ENCODE peak calls at places on chromosomes 7 and 10, in five cellular contexts. One of them, this sample, is unnamed.

GRCh38 chr10:2508971-2509605 is 558.3 kb upstream of the PFKP start:
- DNase-seq in cardiac fibroblast: no peak
- DNase-seq in omental fat pad: no peak
- DNase-seq in stomach: no peak
- DNase-seq in lung: no peak
- DNase-seq in this sample: no peak

GRCh38 chr7:108455524-108455832 is 758 bp downstream of the NRCAM start:
- DNase-seq in lung: no peak
- DNase-seq in cardiac fibroblast: no peak
- DNase-seq in omental fat pad: no peak
- DNase-seq in stomach: no peak
- DNase-seq in this sample: no peak

GRCh38 chr10:64733980-64734379 is 1212.8 kb downstream of the REEP3 start:
- DNase-seq in stomach: peak
- DNase-seq in omental fat pad: no peak
- DNase-seq in lung: no peak
- DNase-seq in cardiac fibroblast: peak
- DNase-seq in this sample: no peak

GRCh38 chr7:106552645-106553445 is 108.1 kb downstream of the CCDC71L start:
- DNase-seq in stomach: no peak
- DNase-seq in cardiac fibroblast: no peak
- DNase-seq in lung: no peak
- DNase-seq in omental fat pad: no peak
- DNase-seq in this sample: no peak

GRCh38 chr7:107708956-107709355 is 35.0 kb upstream of the CBLL1 start:
- DNase-seq in omental fat pad: no peak
- DNase-seq in cardiac fibroblast: no peak
- DNase-seq in stomach: no peak
- DNase-seq in lung: no peak
- DNase-seq in this sample: no peak

GRCh38 chr7:150876817-150877526 is 24.7 kb downstream of the AOC1 start:
- DNase-seq in omental fat pad: no peak
- DNase-seq in stomach: peak
- DNase-seq in cardiac fibroblast: peak
- DNase-seq in lung: peak
- DNase-seq in this sample: no peak

GRCh38 chr7:7746419-7746818 is 28.0 kb upstream of the RPA3 start:
- DNase-seq in lung: no peak
- DNase-seq in cardiac fibroblast: no peak
- DNase-seq in stomach: no peak
- DNase-seq in omental fat pad: no peak
- DNase-seq in this sample: no peak

GRCh38 chr10:4111593-4111992 is 326.6 kb upstream of the KLF6 start:
- DNase-seq in omental fat pad: no peak
- DNase-seq in lung: no peak
- DNase-seq in cardiac fibroblast: no peak
- DNase-seq in stomach: no peak
- DNase-seq in this sample: no peak

GRCh38 chr7:106064836-106065559 is 47.1 kb downstream of the SYPL1 start:
- DNase-seq in cardiac fibroblast: peak
- DNase-seq in lung: peak
- DNase-seq in omental fat pad: peak
- DNase-seq in stomach: peak
- DNase-seq in this sample: no peak

GRCh38 chr10:49379596-49380410 is 16.1 kb downstream of the DRGX start:
- DNase-seq in cardiac fibroblast: no peak
- DNase-seq in lung: no peak
- DNase-seq in omental fat pad: no peak
- DNase-seq in stomach: no peak
- DNase-seq in this sample: no peak

GRCh38 chr10:115665549-115665948 is 572.4 kb downstream of the ATRNL1 start:
- DNase-seq in lung: no peak
- DNase-seq in stomach: no peak
- DNase-seq in omental fat pad: no peak
- DNase-seq in cardiac fibroblast: no peak
- DNase-seq in this sample: no peak

GRCh38 chr10:34580643-34581042 is 234.5 kb downstream of the PARD3 start:
- DNase-seq in stomach: no peak
- DNase-seq in cardiac fibroblast: peak
- DNase-seq in lung: no peak
- DNase-seq in omental fat pad: no peak
- DNase-seq in this sample: no peak

GRCh38 chr10:104711167-104711765 is 70.2 kb downstream of the SORCS3 start:
- DNase-seq in stomach: no peak
- DNase-seq in omental fat pad: no peak
- DNase-seq in cardiac fibroblast: no peak
- DNase-seq in lung: no peak
- DNase-seq in this sample: no peak

GRCh38 chr7:92810242-92810611 is 26.1 kb downstream of the CDK6 start:
- DNase-seq in lung: no peak
- DNase-seq in cardiac fibroblast: peak
- DNase-seq in omental fat pad: no peak
- DNase-seq in stomach: no peak
- DNase-seq in this sample: no peak

GRCh38 chr10:102152545-102152890 is 329 bp downstream of the NOLC1 start:
- DNase-seq in stomach: no peak
- DNase-seq in lung: no peak
- DNase-seq in omental fat pad: no peak
- DNase-seq in cardiac fibroblast: peak
- DNase-seq in this sample: no peak

GRCh38 chr7:45872116-45873034 is 507 bp downstream of the CCDC201 start:
- DNase-seq in cardiac fibroblast: no peak
- DNase-seq in omental fat pad: no peak
- DNase-seq in stomach: no peak
- DNase-seq in lung: no peak
- DNase-seq in this sample: no peak
- TF ChIP-seq CTCF in cardiac fibroblast: peak
- TF ChIP-seq CTCF in omental fat pad: no peak
- TF ChIP-seq CTCF in stomach: no peak
- TF ChIP-seq CTCF in lung: no peak
- TF ChIP-seq CTCF in this sample: peak

GRCh38 chr10:21807162-21807561 is 196.4 kb downstream of the DNAJC1 start:
- DNase-seq in omental fat pad: no peak
- DNase-seq in cardiac fibroblast: no peak
- DNase-seq in stomach: no peak
- DNase-seq in lung: no peak
- DNase-seq in this sample: no peak

GRCh38 chr10:21811245-21811585 is 192.3 kb downstream of the DNAJC1 start:
- DNase-seq in cardiac fibroblast: peak
- DNase-seq in stomach: no peak
- DNase-seq in lung: no peak
- DNase-seq in omental fat pad: no peak
- DNase-seq in this sample: no peak

GRCh38 chr10:21808525-21808924 is 195.0 kb downstream of the DNAJC1 start:
- DNase-seq in stomach: no peak
- DNase-seq in omental fat pad: no peak
- DNase-seq in cardiac fibroblast: no peak
- DNase-seq in lung: no peak
- DNase-seq in this sample: no peak

GRCh38 chr10:21813944-21814343 is 189.6 kb downstream of the DNAJC1 start:
- DNase-seq in cardiac fibroblast: no peak
- DNase-seq in lung: no peak
- DNase-seq in stomach: no peak
- DNase-seq in omental fat pad: no peak
- DNase-seq in this sample: no peak

DNA sequence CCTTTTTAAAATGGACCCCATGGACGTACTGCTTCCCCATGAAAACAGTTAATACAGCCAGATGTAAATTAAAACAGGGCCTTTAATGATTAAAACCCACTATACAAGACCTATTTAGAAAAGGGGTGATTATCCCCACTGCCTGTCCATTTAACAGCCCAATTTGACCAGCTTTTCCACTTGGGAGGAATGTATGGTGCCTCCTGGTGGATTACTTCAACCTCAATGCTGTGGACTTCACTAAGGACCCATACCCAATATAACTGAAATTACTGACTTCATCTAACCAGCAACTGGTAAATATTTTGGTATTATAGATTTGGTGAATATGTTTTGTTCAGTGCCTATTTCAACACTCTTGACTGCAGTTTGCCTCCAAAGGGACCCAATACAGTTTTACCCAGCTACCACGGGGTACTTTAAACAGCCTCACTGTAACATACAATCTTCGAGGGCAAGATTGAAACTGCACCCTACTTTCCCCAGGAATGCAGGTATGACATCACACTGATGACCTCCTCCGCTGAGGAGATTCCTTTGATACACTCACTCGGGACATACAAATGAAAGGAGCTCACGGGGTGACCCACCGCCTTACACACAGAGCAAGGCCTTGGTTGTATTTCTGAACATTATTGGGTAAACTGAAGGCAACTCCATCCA is 192.8 kb downstream of the DNAJC1 start:
- DNase-seq in cardiac fibroblast: no peak
- DNase-seq in omental fat pad: no peak
- DNase-seq in stomach: no peak
- DNase-seq in lung: no peak
- DNase-seq in this sample: no peak
- TF ChIP-seq CTCF in cardiac fibroblast: no peak
- TF ChIP-seq CTCF in omental fat pad: no peak
- TF ChIP-seq CTCF in stomach: no peak
- TF ChIP-seq CTCF in lung: no peak
- TF ChIP-seq CTCF in this sample: no peak

DNA sequence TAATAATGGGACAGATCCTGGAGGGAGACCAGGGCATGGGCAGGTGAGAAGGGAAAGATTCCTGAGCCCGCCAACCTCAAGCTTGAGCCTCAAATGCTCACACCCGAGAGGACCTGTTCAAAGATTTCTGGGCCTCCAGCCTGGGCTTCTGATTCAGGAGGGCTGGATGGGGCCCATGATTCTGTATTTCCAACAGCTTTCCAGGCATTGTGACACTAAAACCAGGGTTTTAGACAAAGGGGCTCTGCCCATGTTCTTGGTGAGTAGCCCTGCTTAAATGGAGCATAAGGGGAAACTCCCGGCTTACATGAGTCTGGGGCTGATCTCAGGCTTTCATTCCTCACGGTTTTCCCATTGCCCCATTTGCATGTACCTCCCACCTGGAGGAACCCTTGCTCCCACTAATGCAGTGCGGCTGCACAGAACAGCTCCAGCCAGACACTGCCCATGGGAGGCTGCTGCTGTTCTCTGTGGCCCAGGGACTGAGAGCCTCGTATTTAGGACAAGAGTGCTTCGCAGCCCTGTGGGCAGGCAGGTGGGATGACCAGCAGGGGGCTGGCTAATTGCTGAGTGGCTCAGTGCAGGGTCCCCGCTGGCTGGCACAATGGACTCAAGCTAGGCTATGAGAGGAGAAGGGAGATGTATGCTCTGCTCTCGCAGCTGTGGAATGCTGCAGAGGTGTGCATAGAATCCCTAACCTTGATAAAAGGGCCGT is 135.3 kb upstream of the COBL start:
- DNase-seq in stomach: no peak
- DNase-seq in omental fat pad: no peak
- DNase-seq in lung: no peak
- DNase-seq in cardiac fibroblast: no peak
- DNase-seq in this sample: no peak
- TF ChIP-seq CTCF in stomach: no peak
- TF ChIP-seq CTCF in omental fat pad: no peak
- TF ChIP-seq CTCF in lung: no peak
- TF ChIP-seq CTCF in cardiac fibroblast: no peak
- TF ChIP-seq CTCF in this sample: no peak

DNA sequence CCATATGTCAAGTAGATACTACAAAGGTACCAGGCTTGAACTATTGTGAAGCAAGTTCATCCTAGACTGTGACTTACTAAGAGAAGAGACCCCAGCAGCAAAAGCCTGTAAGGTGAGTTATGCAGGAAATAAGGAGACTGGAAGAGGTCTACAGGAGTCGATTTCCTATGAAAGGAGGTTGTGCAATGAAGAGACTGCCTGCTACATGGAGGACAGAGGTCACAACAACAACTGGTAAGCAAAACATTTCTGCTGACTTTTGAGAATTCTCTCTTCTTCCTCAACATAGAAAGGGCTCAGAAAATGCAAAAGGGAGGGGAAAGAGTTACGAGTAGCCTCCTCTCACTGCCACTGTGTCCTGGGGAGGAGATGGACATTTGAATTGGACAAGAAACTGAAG is 42.4 kb downstream of the PDK4 start:
- DNase-seq in omental fat pad: no peak
- DNase-seq in lung: no peak
- DNase-seq in stomach: no peak
- DNase-seq in cardiac fibroblast: peak
- DNase-seq in this sample: no peak
- TF ChIP-seq CTCF in omental fat pad: no peak
- TF ChIP-seq CTCF in lung: no peak
- TF ChIP-seq CTCF in stomach: no peak
- TF ChIP-seq CTCF in cardiac fibroblast: no peak
- TF ChIP-seq CTCF in this sample: no peak

GRCh38 chr7:33673029-33673700 is 232.2 kb upstream of the BMPER start:
- DNase-seq in lung: no peak
- DNase-seq in stomach: no peak
- DNase-seq in omental fat pad: no peak
- DNase-seq in cardiac fibroblast: no peak
- DNase-seq in this sample: no peak
- TF ChIP-seq CTCF in lung: no peak
- TF ChIP-seq CTCF in stomach: no peak
- TF ChIP-seq CTCF in omental fat pad: no peak
- TF ChIP-seq CTCF in cardiac fibroblast: no peak
- TF ChIP-seq CTCF in this sample: no peak

DNA sequence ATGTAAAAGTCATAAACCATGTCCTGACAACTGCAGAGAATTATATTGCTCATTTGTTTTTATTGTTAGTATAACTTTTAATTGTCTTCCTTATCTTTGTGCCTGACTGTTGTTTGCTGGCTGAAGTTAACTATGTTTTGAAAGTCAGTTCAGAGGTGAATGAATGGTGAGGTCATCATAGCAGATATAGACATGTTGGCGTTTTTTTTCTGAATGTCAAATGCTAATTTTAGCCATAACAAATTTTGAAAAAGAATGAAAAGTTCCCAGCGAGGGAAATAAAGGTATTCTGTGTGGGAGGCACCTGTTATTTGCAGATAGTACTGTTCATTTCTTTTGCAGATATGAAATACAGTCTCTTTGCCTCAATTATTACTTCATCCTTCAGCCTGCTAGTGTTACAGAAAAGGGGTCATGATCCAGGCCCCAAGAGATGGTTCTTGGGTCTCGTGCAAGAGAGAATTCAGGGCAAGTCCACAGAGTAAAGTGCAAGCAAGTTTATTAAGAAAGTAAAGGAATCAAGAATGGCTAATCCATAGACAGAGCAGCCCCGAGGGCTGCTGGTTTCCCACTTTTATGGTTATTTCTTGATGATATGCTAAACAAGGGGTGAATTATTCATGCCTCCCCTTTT is 96.5 kb downstream of the CAMK1D start:
- DNase-seq in stomach: no peak
- DNase-seq in cardiac fibroblast: no peak
- DNase-seq in omental fat pad: no peak
- DNase-seq in lung: no peak
- DNase-seq in this sample: no peak
- TF ChIP-seq CTCF in stomach: no peak
- TF ChIP-seq CTCF in cardiac fibroblast: no peak
- TF ChIP-seq CTCF in omental fat pad: no peak
- TF ChIP-seq CTCF in lung: no peak
- TF ChIP-seq CTCF in this sample: no peak

GRCh38 chr7:118731854-118732253 is 507.4 kb downstream of the ANKRD7 start:
- DNase-seq in lung: no peak
- DNase-seq in stomach: no peak
- DNase-seq in omental fat pad: no peak
- DNase-seq in cardiac fibroblast: no peak
- DNase-seq in this sample: no peak
- TF ChIP-seq CTCF in lung: no peak
- TF ChIP-seq CTCF in stomach: no peak
- TF ChIP-seq CTCF in omental fat pad: no peak
- TF ChIP-seq CTCF in cardiac fibroblast: no peak
- TF ChIP-seq CTCF in this sample: no peak

GRCh38 chr7:137832382-137832781 is 14.4 kb downstream of the DGKI start:
- DNase-seq in stomach: no peak
- DNase-seq in omental fat pad: no peak
- DNase-seq in cardiac fibroblast: no peak
- DNase-seq in lung: no peak
- DNase-seq in this sample: no peak
- TF ChIP-seq CTCF in stomach: no peak
- TF ChIP-seq CTCF in omental fat pad: no peak
- TF ChIP-seq CTCF in cardiac fibroblast: no peak
- TF ChIP-seq CTCF in lung: no peak
- TF ChIP-seq CTCF in this sample: no peak

This sample was measured in esophagus squamous epithelium.